ENCODE peak calls at places on chromosome 14, in five cellular contexts. M, A, G, Q and F are unnamed samples.

GRCh38 chr14:70871863-70872677 is 35.2 kb upstream of the PCNX1 start:
- ATAC-seq in G (no peak), Q (no peak), A (no peak), M (no peak), F (no peak)

GRCh38 chr14:92209141-92209540 is 87.4 kb downstream of the CPSF2 start:
- ATAC-seq in G (no peak), A (no peak), M (no peak), Q (no peak), F (no peak)

GRCh38 chr14:54353694-54354093 is 43.1 kb upstream of the CDKN3 start:
- ATAC-seq in G (no peak), Q (no peak), M (no peak), A (no peak), F (no peak)

GRCh38 chr14:57816568-57817284 is 49.2 kb downstream of the SLC35F4 start:
- ATAC-seq in A (no peak), M (no peak), G (no peak), Q (no peak), F (peak; percentile 75)

GRCh38 chr14:75811862-75812505 is 150.9 kb downstream of the TTLL5 start:
- ATAC-seq in A (peak; percentile 69), Q (no peak), M (no peak), G (no peak), F (no peak)

GRCh38 chr14:102655154-102655553 is 62.7 kb downstream of the RCOR1 start:
- ATAC-seq in A (peak; percentile 66), Q (no peak), G (no peak), M (no peak), F (peak; percentile 38)

GRCh38 chr14:53391156-53391555 is 238.0 kb upstream of the DDHD1 start:
- ATAC-seq in M (no peak), Q (no peak), G (no peak), A (no peak), F (peak; percentile 10)

GRCh38 chr14:90624228-90624627 is 192.0 kb downstream of the TTC7B start:
- ATAC-seq in A (peak; percentile 89), M (peak; percentile 64), G (peak; percentile 66), Q (peak; percentile 51), F (peak; percentile 84)